ENCODE peak calls at places on chromosomes 2 and 18, in ten cellular contexts. L is NCI-H1930; X is NCI-H2081; F is activated CD8-positive, alpha-beta memory T cell treated with anti-CD3 and anti-CD28 coated beads, Interleukin-2, amount 50 U/mL, for 48 hours; K is IMR-90; N is non-pigmented ciliary epithelial cell; W is Karpas-422; P is HuH-7.5; T is AG20443; S is HL-60. D is an unnamed sample.

GRCh38 chr18:23971656-23972230 is 42.8 kb upstream of the TTC39C start:
- DNase-seq in L (no peak), X (no peak), F (no peak), K (no peak), N (no peak), W (no peak), P (no peak), T (no peak), S (no peak), D (no peak)

GRCh38 chr2:9150906-9151305 is 55.7 kb upstream of the ASAP2 start:
- DNase-seq in L (no peak), X (no peak), F (no peak), K (no peak), N (no peak), W (no peak), P (no peak), T (no peak), S (no peak), D (no peak)

GRCh38 chr2:121647396-121647795 is 1.9 kb downstream of the CLASP1 start:
- DNase-seq in L (no peak), X (no peak), F (no peak), K (no peak), N (no peak), W (no peak), P (no peak), T (no peak), S (no peak), D (no peak)

GRCh38 chr2:234953116-234954031 is 1.6 kb downstream of the SH3BP4 start:
- DNase-seq in L (no peak), X (no peak), F (no peak), K (no peak), N (no peak), W (peak), P (no peak), T (no peak), S (no peak), D (peak)

GRCh38 chr2:37893327-37893726 is 31.8 kb upstream of the RMDN2 start:
- DNase-seq in L (no peak), X (no peak), F (no peak), K (no peak), N (no peak), W (no peak), P (no peak), T (no peak), S (no peak), D (no peak)

GRCh38 chr2:45212953-45213635 is 203.8 kb upstream of the SIX2 start:
- DNase-seq in L (no peak), X (no peak), F (no peak), K (no peak), N (no peak), W (no peak), P (no peak), T (no peak), S (no peak), D (no peak)

GRCh38 chr2:138107288-138107687 is 143.0 kb downstream of the HNMT start:
- DNase-seq in L (no peak), X (no peak), F (no peak), K (no peak), N (no peak), W (no peak), P (no peak), T (no peak), S (no peak), D (no peak)

GRCh38 chr2:45796500-45796899 is 145.0 kb downstream of the PRKCE start:
- DNase-seq in L (no peak), X (no peak), F (no peak), K (no peak), N (no peak), W (no peak), P (no peak), T (no peak), S (no peak), D (no peak)

GRCh38 chr2:10475221-10475722 is 27.1 kb upstream of the ODC1 start:
- DNase-seq in L (no peak), X (no peak), F (no peak), K (no peak), N (no peak), W (no peak), P (no peak), T (no peak), S (no peak), D (no peak)

GRCh38 chr2:198296665-198297308 is 492.4 kb downstream of the PLCL1 start:
- DNase-seq in L (peak), X (peak), F (peak), K (peak), N (no peak), W (peak), P (peak), T (peak), S (peak), D (peak)

GRCh38 chr2:161122772-161123530 is 37.3 kb upstream of the TANK start:
- DNase-seq in L (no peak), X (no peak), F (no peak), K (peak), N (peak), W (no peak), P (no peak), T (peak), S (peak), D (peak)

GRCh38 chr2:180663016-180663471 is 317.4 kb upstream of the UBE2E3 start:
- DNase-seq in L (no peak), X (no peak), F (no peak), K (no peak), N (no peak), W (no peak), P (no peak), T (no peak), S (no peak), D (no peak)

GRCh38 chr2:109533823-109534222 is 79.9 kb downstream of the SEPTIN10 start:
- DNase-seq in L (no peak), X (no peak), F (no peak), K (no peak), N (no peak), W (no peak), P (no peak), T (no peak), S (no peak), D (peak)

GRCh38 chr2:200447139-200447855 is 62.6 kb downstream of the KCTD18 start:
- DNase-seq in L (no peak), X (no peak), F (no peak), K (peak), N (no peak), W (no peak), P (no peak), T (no peak), S (no peak), D (no peak)

GRCh38 chr2:162839419-162839818 is 852 bp upstream of the KCNH7 start:
- DNase-seq in L (peak), X (peak), F (no peak), K (no peak), N (no peak), W (no peak), P (no peak), T (peak), S (no peak), D (peak)

GRCh38 chr2:105380432-105381118 is 18.3 kb downstream of the FHL2 start:
- DNase-seq in L (no peak), X (no peak), F (no peak), K (peak), N (no peak), W (no peak), P (no peak), T (no peak), S (no peak), D (no peak)

GRCh38 chr2:118186110-118186857 is 98.0 kb downstream of the INSIG2 start:
- DNase-seq in L (peak), X (peak), F (peak), K (peak), N (peak), W (peak), P (peak), T (peak), S (peak), D (peak)

GRCh38 chr2:27220091-27220490 is 2.9 kb downstream of the CAD start:
- DNase-seq in L (no peak), X (no peak), F (no peak), K (no peak), N (no peak), W (no peak), P (no peak), T (no peak), S (no peak), D (no peak)

GRCh38 chr2:168896783-168897182 is 4.3 kb upstream of the G6PC2 start:
- DNase-seq in L (no peak), X (no peak), F (no peak), K (no peak), N (no peak), W (no peak), P (no peak), T (no peak), S (peak), D (no peak)

GRCh38 chr2:109180786-109181185 is 51.8 kb downstream of the SH3RF3 start:
- DNase-seq in L (no peak), X (no peak), F (no peak), K (peak), N (no peak), W (no peak), P (no peak), T (no peak), S (no peak), D (no peak)

GRCh38 chr2:227788556-227788955 is 25.1 kb upstream of the CCL20 start:
- DNase-seq in L (no peak), X (no peak), F (no peak), K (no peak), N (no peak), W (no peak), P (no peak), T (no peak), S (no peak), D (no peak)

GRCh38 chr2:96888082-96889011 is 18.5 kb upstream of the SEMA4C start:
- DNase-seq in L (no peak), X (no peak), F (no peak), K (no peak), N (no peak), W (no peak), P (no peak), T (no peak), S (no peak), D (no peak)

GRCh38 chr2:158184556-158185343 is 83.1 kb downstream of the UPP2 start:
- DNase-seq in L (no peak), X (no peak), F (no peak), K (no peak), N (no peak), W (no peak), P (peak), T (no peak), S (no peak), D (no peak)

GRCh38 chr2:196592331-196592911 is 47.1 kb upstream of the CCDC150 start:
- DNase-seq in L (peak), X (peak), F (peak), K (peak), N (no peak), W (no peak), P (peak), T (peak), S (no peak), D (peak)

GRCh38 chr2:200399636-200400035 is 93.1 kb downstream of the SPATS2L start:
- DNase-seq in L (no peak), X (no peak), F (no peak), K (no peak), N (no peak), W (no peak), P (no peak), T (no peak), S (no peak), D (no peak)

GRCh38 chr2:118846667-118847446 is 591 bp downstream of the EN1 start:
- DNase-seq in L (no peak), X (no peak), F (no peak), K (no peak), N (no peak), W (no peak), P (peak), T (peak), S (no peak), D (peak)

GRCh38 chr18:77366725-77367641 is 117.3 kb downstream of the GALR1 start:
- DNase-seq in L (peak), X (peak), F (no peak), K (no peak), N (no peak), W (no peak), P (no peak), T (peak), S (no peak), D (no peak)

GRCh38 chr18:47528343-47528742 is 276.9 kb upstream of the SKOR2 start:
- DNase-seq in L (no peak), X (no peak), F (no peak), K (no peak), N (no peak), W (no peak), P (no peak), T (no peak), S (peak), D (no peak)

GRCh38 chr2:8590940-8591339 is 90.9 kb upstream of the ID2 start:
- DNase-seq in L (no peak), X (no peak), F (no peak), K (no peak), N (no peak), W (no peak), P (no peak), T (no peak), S (no peak), D (no peak)

GRCh38 chr2:99421469-99421868 is 68.3 kb downstream of the REV1 start:
- DNase-seq in L (no peak), X (no peak), F (no peak), K (peak), N (no peak), W (no peak), P (no peak), T (no peak), S (no peak), D (no peak)

GRCh38 chr2:60386436-60386835 is 167.0 kb downstream of the BCL11A start:
- DNase-seq in L (no peak), X (no peak), F (no peak), K (no peak), N (no peak), W (no peak), P (no peak), T (peak), S (no peak), D (no peak)

GRCh38 chr2:240410808-240411207 is 24.7 kb upstream of the GPC1 start:
- DNase-seq in L (no peak), X (no peak), F (no peak), K (no peak), N (no peak), W (no peak), P (no peak), T (no peak), S (no peak), D (peak)

GRCh38 chr2:241275910-241276309 is 39.6 kb downstream of the HDLBP start:
- DNase-seq in L (no peak), X (no peak), F (no peak), K (no peak), N (no peak), W (no peak), P (no peak), T (no peak), S (no peak), D (no peak)

GRCh38 chr2:28035163-28035690 is 144.7 kb downstream of the BABAM2 start:
- DNase-seq in L (no peak), X (no peak), F (no peak), K (no peak), N (no peak), W (no peak), P (no peak), T (no peak), S (no peak), D (no peak)

GRCh38 chr18:25076980-25077780 is 274.8 kb downstream of the ZNF521 start:
- DNase-seq in L (no peak), X (no peak), F (no peak), K (no peak), N (no peak), W (no peak), P (no peak), T (no peak), S (no peak), D (peak)

GRCh38 chr2:20097889-20098714 is 46.7 kb upstream of the LAPTM4A start:
- DNase-seq in L (peak), X (peak), F (peak), K (peak), N (peak), W (peak), P (peak), T (peak), S (peak), D (peak)

GRCh38 chr2:24675338-24675737 is 117.9 kb downstream of the PTRHD1 start:
- DNase-seq in L (no peak), X (no peak), F (no peak), K (no peak), N (no peak), W (no peak), P (no peak), T (no peak), S (no peak), D (no peak)